ENCODE peak calls at places on chromosomes 1 and 21, in four cellular contexts. X, U, S and Z are unnamed samples.

GRCh38 chr1:30757196-30757949 is at the start of gene LAPTM5:
- DNase-seq in X (peak), S (no peak), U (no peak), Z (no peak)

GRCh38 chr1:10765734-10766478 is 30.5 kb downstream of the CASZ1 start:
- DNase-seq in S (no peak), U (no peak), X (no peak), Z (no peak)

GRCh38 chr1:114716304-114717158 is at the start of gene NRAS:
- DNase-seq in S (peak), U (peak), X (peak), Z (peak)

GRCh38 chr1:58441699-58442098 is 104.8 kb downstream of the OMA1 start:
- DNase-seq in S (no peak), X (no peak), U (no peak), Z (peak)

GRCh38 chr1:94463056-94463764 is 45.0 kb downstream of the ABCD3 start:
- DNase-seq in S (no peak), U (no peak), X (no peak), Z (no peak)

GRCh38 chr21:45479691-45480675 is 62.3 kb downstream of the SLC19A1 start:
- DNase-seq in S (no peak), X (no peak), U (no peak), Z (no peak)

GRCh38 chr1:106134561-106134960 is 921.9 kb upstream of the PRMT6 start:
- DNase-seq in S (no peak), U (no peak), X (no peak), Z (no peak)

GRCh38 chr1:225866061-225866844 is 15.9 kb downstream of the TMEM63A start:
- DNase-seq in S (no peak), X (no peak), U (no peak), Z (no peak)

GRCh38 chr1:68384872-68385390 is 64.8 kb downstream of the RPE65 start:
- DNase-seq in X (no peak), U (peak), S (no peak), Z (no peak)

GRCh38 chr1:44103270-44104131 is 15.1 kb upstream of the KLF17 start:
- DNase-seq in S (peak), U (no peak), X (no peak), Z (peak)

GRCh38 chr21:46427516-46427915 is 31.2 kb upstream of the DIP2A start:
- DNase-seq in S (no peak), X (no peak), U (no peak), Z (no peak)

GRCh38 chr1:106435269-106435668 is 621.2 kb upstream of the PRMT6 start:
- DNase-seq in S (no peak), U (no peak), X (no peak), Z (no peak)

GRCh38 chr1:232613752-232614381 is 16.1 kb downstream of the SIPA1L2 start:
- DNase-seq in X (no peak), U (no peak), S (no peak), Z (no peak)

GRCh38 chr1:211503542-211503941 is 11.6 kb upstream of the RD3 start:
- DNase-seq in X (no peak), U (no peak), S (no peak), Z (no peak)

GRCh38 chr21:34065015-34065414 is 8.4 kb upstream of the MRPS6 start:
- DNase-seq in X (no peak), U (no peak), S (no peak), Z (no peak)

GRCh38 chr1:94095112-94095637 is 25.8 kb downstream of the ABCA4 start:
- DNase-seq in U (no peak), S (peak), X (peak), Z (no peak)

GRCh38 chr1:210653771-210654170 is 325.1 kb downstream of the HHAT start:
- DNase-seq in U (no peak), X (no peak), S (no peak), Z (no peak)

GRCh38 chr1:156490401-156491032 is 10.1 kb downstream of the MEF2D start:
- DNase-seq in X (no peak), U (no peak), S (peak), Z (peak)

GRCh38 chr1:117599822-117600221 is 6.0 kb upstream of the TENT5C start:
- DNase-seq in U (no peak), S (no peak), X (no peak), Z (no peak)

GRCh38 chr21:34154878-34155277 is 81.5 kb downstream of the MRPS6 start:
- DNase-seq in U (no peak), X (no peak), S (no peak), Z (no peak)

GRCh38 chr1:98046031-98046641 is 125.3 kb upstream of the DPYD start:
- DNase-seq in S (peak), U (peak), X (no peak), Z (peak)

GRCh38 chr1:170162385-170163226 is 16.8 kb downstream of the NTMT2 start:
- DNase-seq in S (peak), U (no peak), X (no peak), Z (peak)

GRCh38 chr1:212040629-212041028 is 5.1 kb downstream of the DTL start:
- DNase-seq in S (no peak), U (no peak), X (no peak), Z (no peak)

GRCh38 chr1:53344921-53345838 is 17.3 kb upstream of the LRP8 start:
- DNase-seq in S (no peak), U (no peak), X (no peak), Z (no peak)

GRCh38 chr1:221557024-221557423 is 184.9 kb downstream of the DUSP10 start:
- DNase-seq in S (no peak), X (no peak), U (no peak), Z (no peak)

GRCh38 chr1:225851810-225852209 is 30.4 kb downstream of the TMEM63A start:
- DNase-seq in X (no peak), U (no peak), S (no peak), Z (no peak)

GRCh38 chr1:93715529-93716126 is 34.0 kb upstream of the BCAR3 start:
- DNase-seq in X (no peak), S (peak), U (no peak), Z (peak)

GRCh38 chr1:41365772-41366427 is 4.7 kb downstream of the FOXO6 start:
- DNase-seq in X (no peak), U (peak), S (peak), Z (peak)

GRCh38 chr21:25369524-25370300 is 237.6 kb downstream of the MRPL39 start:
- DNase-seq in U (no peak), X (no peak), S (no peak), Z (no peak)

GRCh38 chr1:186212574-186213224 is 162.4 kb downstream of the TPR start:
- DNase-seq in X (peak), S (peak), U (peak), Z (peak)
- TF ChIP-seq CTCF in X (peak), S (peak), U (peak), Z (peak)

GRCh38 chr1:150548324-150548631 is 930 bp upstream of the ADAMTSL4 start:
- DNase-seq in U (no peak), X (no peak), S (no peak), Z (no peak)
- H3K4me3 ChIP-seq in U (peak), X (peak), S (peak), Z (peak)

GRCh38 chr1:201710632-201711031 is 118.3 kb upstream of the IPO9 start:
- DNase-seq in S (no peak), U (no peak), X (no peak), Z (no peak)

GRCh38 chr1:201711811-201712210 is 117.1 kb upstream of the IPO9 start:
- DNase-seq in U (no peak), S (no peak), X (peak), Z (no peak)

GRCh38 chr1:201713093-201713810 is 115.7 kb upstream of the IPO9 start:
- DNase-seq in U (peak), X (peak), S (peak), Z (no peak)

GRCh38 chr1:201711101-201711597 is 117.8 kb upstream of the IPO9 start:
- DNase-seq in S (no peak), X (peak), U (no peak), Z (no peak)

DNA sequence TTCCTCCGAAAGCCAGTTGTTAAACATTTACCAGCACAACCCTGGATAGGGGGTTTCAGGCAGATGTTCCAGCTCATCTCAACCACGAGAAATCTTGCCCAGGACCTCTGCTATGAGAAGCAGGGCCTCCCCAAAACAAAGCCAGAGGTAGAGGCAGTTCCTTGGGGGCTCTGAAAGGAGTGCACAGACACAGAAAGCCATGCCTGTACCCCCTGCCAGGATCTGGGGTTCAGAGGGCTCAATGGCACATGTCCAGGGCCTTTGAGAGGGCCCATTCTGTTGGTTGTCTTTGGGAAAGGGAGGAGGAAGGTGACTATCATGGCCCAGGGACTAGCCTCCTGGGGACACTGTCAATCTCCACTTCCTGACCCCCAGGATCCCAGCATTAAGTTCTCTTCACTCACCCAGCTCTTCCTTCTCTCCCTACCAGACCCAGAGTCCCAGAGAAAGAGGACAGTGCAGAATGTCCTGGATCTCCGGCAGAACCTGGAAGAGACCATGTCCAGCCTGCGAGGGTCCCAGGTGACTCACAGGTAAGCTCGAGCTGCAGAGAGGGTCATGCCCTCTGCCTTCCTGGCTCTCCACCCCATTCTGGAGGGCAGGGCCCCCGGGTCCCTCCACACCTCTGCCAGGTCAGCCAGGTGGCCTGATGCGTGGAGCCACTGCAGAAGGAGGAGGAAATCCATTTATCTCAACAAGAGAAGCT is 116.4 kb upstream of the IPO9 start:
- DNase-seq in X (peak), U (peak), S (no peak), Z (no peak)
- H3K27ac ChIP-seq in X (peak), U (peak), S (no peak), Z (no peak)

GRCh38 chr1:102190429-102190828 is 193.7 kb upstream of the OLFM3 start:
- DNase-seq in U (no peak), X (no peak), S (no peak), Z (no peak)

GRCh38 chr1:102186541-102186940 is 189.8 kb upstream of the OLFM3 start:
- DNase-seq in U (no peak), X (no peak), S (no peak), Z (no peak)

GRCh38 chr1:102191723-102192122 is 195.0 kb upstream of the OLFM3 start:
- DNase-seq in S (peak), X (no peak), U (no peak), Z (peak)
- TF ChIP-seq CTCF in S (peak), X (no peak), U (peak), Z (peak)